ENCODE peak calls at places on chromosomes 3 and 15, in eight cellular contexts. F is right lobe of liver, M is fibroblast of villous mesenchyme, G is uterus, K is cardiac muscle cell, W is cardiac fibroblast, D is endothelial cell of umbilical vein, S is IMR-90. T is an unnamed sample.
A peak's percentile ranks its signal among the peaks of the same experiment; 100 is the strongest.

GRCh38 chr15:90165659-90166489 is 35.3 kb upstream of the SEMA4B start:
- DNase-seq in F (peak; percentile 93), M (peak; percentile 95), G (no peak), K (no peak), W (peak; percentile 97), D (peak; percentile 95), S (peak; percentile 100), T (peak; percentile 96)

GRCh38 chr3:150739877-150740645 is 22.9 kb downstream of the SIAH2 start:
- DNase-seq in F (no peak), M (no peak), G (no peak), K (no peak), W (no peak), D (no peak), S (no peak), T (no peak)

GRCh38 chr3:186361612-186362408 is at the start of gene DGKG:
- DNase-seq in F (peak; percentile 65), M (no peak), G (peak; percentile 34), K (peak; percentile 50), W (peak; percentile 14), D (no peak), S (no peak), T (no peak)

GRCh38 chr3:71488882-71489281 is 94.6 kb downstream of the FOXP1 start:
- DNase-seq in F (no peak), M (no peak), G (no peak), K (no peak), W (no peak), D (no peak), S (no peak), T (no peak)

GRCh38 chr3:195085356-195086130 is 185.4 kb downstream of the XXYLT1 start:
- DNase-seq in F (peak; percentile 8), M (no peak), G (no peak), K (no peak), W (no peak), D (no peak), S (no peak), T (no peak)

GRCh38 chr3:184031187-184031792 is at the start of gene HTR3D:
- DNase-seq in F (no peak), M (no peak), G (no peak), K (no peak), W (no peak), D (no peak), S (no peak), T (no peak)

GRCh38 chr15:83604549-83604948 is 49.4 kb upstream of the ADAMTSL3 start:
- DNase-seq in F (no peak), M (no peak), G (no peak), K (no peak), W (no peak), D (no peak), S (no peak), T (no peak)

GRCh38 chr3:186772886-186773417 is 10.4 kb upstream of the EIF4A2 start:
- DNase-seq in F (peak; percentile 82), M (peak; percentile 37), G (peak; percentile 20), K (no peak), W (peak; percentile 47), D (peak; percentile 39), S (no peak), T (peak; percentile 41)

GRCh38 chr3:77620009-77620408 is 580.1 kb downstream of the ROBO2 start:
- DNase-seq in F (no peak), M (peak; percentile 43), G (no peak), K (no peak), W (no peak), D (no peak), S (peak; percentile 24), T (peak; percentile 25)

GRCh38 chr15:81038975-81039607 is 38.4 kb downstream of the TLNRD1 start:
- DNase-seq in F (peak; percentile 56), M (no peak), G (no peak), K (no peak), W (peak; percentile 63), D (peak; percentile 87), S (no peak), T (no peak)

GRCh38 chr15:101158166-101159095 is 93.4 kb downstream of the CHSY1 start:
- DNase-seq in F (no peak), M (no peak), G (no peak), K (no peak), W (no peak), D (no peak), S (no peak), T (no peak)

GRCh38 chr3:170840291-170840859 is 29.6 kb downstream of the RPL22L1 start:
- DNase-seq in F (no peak), M (peak; percentile 78), G (no peak), K (no peak), W (no peak), D (peak; percentile 89), S (peak; percentile 33), T (peak; percentile 39)

GRCh38 chr15:31147943-31148621 is 46.6 kb upstream of the TRPM1 start:
- DNase-seq in F (no peak), M (no peak), G (no peak), K (no peak), W (no peak), D (no peak), S (no peak), T (no peak)

GRCh38 chr3:126137490-126138130 is 42.8 kb downstream of the ALDH1L1 start:
- DNase-seq in F (peak; percentile 5), M (no peak), G (peak; percentile 4), K (no peak), W (no peak), D (no peak), S (no peak), T (no peak)

GRCh38 chr3:183188895-183189462 is 26.4 kb upstream of the LAMP3 start:
- DNase-seq in F (no peak), M (peak; percentile 23), G (no peak), K (peak; percentile 45), W (peak; percentile 25), D (peak; percentile 47), S (no peak), T (no peak)

GRCh38 chr3:187742351-187743171 is 2.7 kb downstream of the BCL6 start:
- DNase-seq in F (no peak), M (peak; percentile 67), G (peak; percentile 72), K (no peak), W (peak; percentile 52), D (no peak), S (peak; percentile 45), T (no peak)

GRCh38 chr3:12687948-12688347 is 24.0 kb upstream of the RAF1 start:
- DNase-seq in F (no peak), M (no peak), G (no peak), K (no peak), W (no peak), D (no peak), S (no peak), T (no peak)

GRCh38 chr3:104846270-104846669 is 520.4 kb upstream of the ALCAM start:
- DNase-seq in F (no peak), M (peak; percentile 55), G (no peak), K (no peak), W (no peak), D (no peak), S (peak; percentile 90), T (peak; percentile 37)

GRCh38 chr3:10515396-10515795 is 10.0 kb upstream of the ATP2B2 start:
- DNase-seq in F (no peak), M (no peak), G (no peak), K (no peak), W (no peak), D (no peak), S (no peak), T (no peak)

GRCh38 chr15:70033109-70033508 is 64.6 kb downstream of the TLE3 start:
- DNase-seq in F (no peak), M (no peak), G (no peak), K (no peak), W (no peak), D (no peak), S (no peak), T (no peak)
- H3K4me3 ChIP-seq in F (no peak overlapping the region), M (no peak overlapping the region), G (no peak overlapping the region), K (no peak overlapping the region), W (no peak overlapping the region), D (no peak overlapping the region), S (no peak overlapping the region), T (peak overlapping the region; percentile 38)

GRCh38 chr15:45113380-45113990 is 487 bp downstream of the DUOX2 start:
- DNase-seq in F (no peak), M (no peak), G (no peak), K (no peak), W (no peak), D (no peak), S (no peak), T (no peak)
- H3K4me3 ChIP-seq in F (no peak overlapping the region), M (no peak overlapping the region), G (no peak overlapping the region), K (no peak overlapping the region), W (no peak overlapping the region), D (no peak overlapping the region), S (no peak overlapping the region), T (no peak overlapping the region)

DNA sequence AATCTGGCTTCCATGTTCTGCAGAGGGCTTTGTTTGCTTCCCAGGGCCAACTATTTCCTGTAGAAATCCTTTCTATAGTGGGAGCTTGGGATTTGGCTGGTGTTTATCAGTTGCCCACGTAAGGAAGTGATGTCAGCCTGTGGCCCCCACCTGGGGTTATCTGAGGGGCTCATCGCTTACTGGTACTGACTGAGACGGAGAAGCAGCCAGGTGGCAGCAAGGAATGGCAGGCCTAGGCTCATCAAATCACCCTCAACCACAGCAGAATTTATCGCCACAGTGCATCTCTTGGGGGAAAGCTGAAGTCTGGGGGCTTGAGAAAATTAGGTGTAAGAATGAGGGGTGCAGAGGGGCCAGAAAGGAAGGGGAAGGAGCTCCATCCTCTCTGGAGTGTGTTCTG is 14.5 kb upstream of the CCR9 start:
- DNase-seq in F (no peak), M (no peak), G (no peak), K (no peak), W (no peak), D (no peak), S (no peak), T (no peak)
- H3K4me3 ChIP-seq in F (no peak overlapping the region), M (no peak overlapping the region), G (no peak overlapping the region), K (no peak overlapping the region), W (no peak overlapping the region), D (no peak overlapping the region), S (no peak overlapping the region), T (no peak overlapping the region)

GRCh38 chr3:159766563-159767185 is 222.0 kb upstream of the IL12A start:
- DNase-seq in F (no peak), M (no peak), G (no peak), K (peak; percentile 35), W (peak; percentile 57), D (peak; percentile 55), S (peak; percentile 63), T (peak; percentile 60)

GRCh38 chr3:159765025-159765859 is 223.4 kb upstream of the IL12A start:
- DNase-seq in F (peak; percentile 76), M (peak; percentile 95), G (peak; percentile 83), K (peak; percentile 61), W (peak; percentile 93), D (peak; percentile 88), S (peak; percentile 98), T (peak; percentile 99)

GRCh38 chr3:159764211-159765024 is 224.2 kb upstream of the IL12A start:
- DNase-seq in F (peak; percentile 72), M (peak; percentile 79), G (no peak), K (no peak), W (peak; percentile 81), D (no peak), S (peak; percentile 76), T (peak; percentile 86)

GRCh38 chr3:159763466-159764210 is 225.0 kb upstream of the IL12A start:
- DNase-seq in F (peak; percentile 85), M (peak; percentile 91), G (peak; percentile 80), K (peak; percentile 91), W (peak; percentile 86), D (peak; percentile 85), S (peak; percentile 84), T (peak; percentile 83)

GRCh38 chr3:159765860-159766294 is 222.8 kb upstream of the IL12A start:
- DNase-seq in F (no peak), M (no peak), G (no peak), K (peak; percentile 65), W (no peak), D (no peak), S (no peak), T (no peak)
- H3K4me3 ChIP-seq in F (peak overlapping the region; percentile 81), M (peak overlapping the region; percentile 83), G (peak overlapping the region; percentile 75), K (peak overlapping the region; percentile 53), W (peak overlapping the region; percentile 86), D (peak overlapping the region; percentile 64), S (peak overlapping the region; percentile 60), T (peak overlapping the region; percentile 85)

T was measured in AG10803.